ENCODE peak calls at places on chromosomes 13 and 19, in nine cellular contexts. One of them, this sample, is unnamed.

GRCh38 chr19:19342086-19343015 is 21.7 kb downstream of the MAU2 start:
- DNase-seq in psoas muscle: peak; percentile 81
- DNase-seq in cardiac fibroblast: peak; percentile 70
- DNase-seq in A549: peak; percentile 70
- DNase-seq in GM23338: peak; percentile 89
- DNase-seq in stomach: peak; percentile 76
- DNase-seq in brain microvascular endothelial cell: peak; percentile 45
- DNase-seq in CD4-positive, CD25-positive, alpha-beta regulatory T cell: no peak
- DNase-seq in suprapubic skin: no peak
- DNase-seq in this sample: no peak

GRCh38 chr19:15563325-15563794 is 51.7 kb upstream of the CYP4F8 start:
- DNase-seq in stomach: peak; percentile 61
- DNase-seq in psoas muscle: no peak
- DNase-seq in cardiac fibroblast: peak; percentile 13
- DNase-seq in GM23338: no peak
- DNase-seq in suprapubic skin: no peak
- DNase-seq in brain microvascular endothelial cell: no peak
- DNase-seq in CD4-positive, CD25-positive, alpha-beta regulatory T cell: no peak
- DNase-seq in A549: no peak
- DNase-seq in this sample: no peak

GRCh38 chr13:111271186-111271698 is 49.2 kb upstream of the TEX29 start:
- DNase-seq in brain microvascular endothelial cell: no peak
- DNase-seq in cardiac fibroblast: no peak
- DNase-seq in CD4-positive, CD25-positive, alpha-beta regulatory T cell: no peak
- DNase-seq in GM23338: no peak
- DNase-seq in stomach: no peak
- DNase-seq in psoas muscle: no peak
- DNase-seq in A549: no peak
- DNase-seq in suprapubic skin: no peak
- DNase-seq in this sample: no peak

GRCh38 chr19:39212377-39212742 is 8.3 kb upstream of the SYCN start:
- DNase-seq in brain microvascular endothelial cell: peak; percentile 12
- DNase-seq in GM23338: peak; percentile 88
- DNase-seq in CD4-positive, CD25-positive, alpha-beta regulatory T cell: peak; percentile 46
- DNase-seq in cardiac fibroblast: no peak
- DNase-seq in psoas muscle: no peak
- DNase-seq in stomach: peak; percentile 59
- DNase-seq in suprapubic skin: no peak
- DNase-seq in A549: peak; percentile 76
- DNase-seq in this sample: no peak

GRCh38 chr13:22596157-22596863 is 584.5 kb upstream of the SGCG start:
- DNase-seq in brain microvascular endothelial cell: no peak
- DNase-seq in cardiac fibroblast: no peak
- DNase-seq in CD4-positive, CD25-positive, alpha-beta regulatory T cell: no peak
- DNase-seq in GM23338: no peak
- DNase-seq in psoas muscle: no peak
- DNase-seq in A549: no peak
- DNase-seq in stomach: no peak
- DNase-seq in suprapubic skin: no peak
- DNase-seq in this sample: no peak

GRCh38 chr13:49746111-49746510 is 46.4 kb downstream of the KPNA3 start:
- DNase-seq in stomach: peak; percentile 52
- DNase-seq in psoas muscle: no peak
- DNase-seq in cardiac fibroblast: no peak
- DNase-seq in brain microvascular endothelial cell: no peak
- DNase-seq in A549: peak; percentile 14
- DNase-seq in suprapubic skin: no peak
- DNase-seq in CD4-positive, CD25-positive, alpha-beta regulatory T cell: no peak
- DNase-seq in GM23338: no peak
- DNase-seq in this sample: no peak

GRCh38 chr19:38781058-38781457 is 7.7 kb upstream of the LGALS7 start:
- DNase-seq in suprapubic skin: no peak
- DNase-seq in psoas muscle: peak; percentile 11
- DNase-seq in stomach: no peak
- DNase-seq in A549: no peak
- DNase-seq in brain microvascular endothelial cell: no peak
- DNase-seq in GM23338: no peak
- DNase-seq in CD4-positive, CD25-positive, alpha-beta regulatory T cell: no peak
- DNase-seq in cardiac fibroblast: no peak
- DNase-seq in this sample: no peak

GRCh38 chr19:12665281-12665573 is 1.3 kb downstream of the MAN2B1 start:
- DNase-seq in GM23338: no peak
- DNase-seq in A549: no peak
- DNase-seq in suprapubic skin: peak; percentile 67
- DNase-seq in cardiac fibroblast: no peak
- DNase-seq in brain microvascular endothelial cell: no peak
- DNase-seq in stomach: peak; percentile 47
- DNase-seq in CD4-positive, CD25-positive, alpha-beta regulatory T cell: peak; percentile 43
- DNase-seq in psoas muscle: peak; percentile 69
- DNase-seq in this sample: no peak

GRCh38 chr19:49119411-49120324 is at the start of gene PPFIA3:
- DNase-seq in psoas muscle: peak; percentile 84
- DNase-seq in stomach: peak; percentile 77
- DNase-seq in CD4-positive, CD25-positive, alpha-beta regulatory T cell: peak; percentile 25
- DNase-seq in A549: peak; percentile 62
- DNase-seq in cardiac fibroblast: peak; percentile 68
- DNase-seq in suprapubic skin: no peak
- DNase-seq in brain microvascular endothelial cell: peak; percentile 38
- DNase-seq in GM23338: peak; percentile 73
- DNase-seq in this sample: no peak

GRCh38 chr19:46076951-46077814 is 36.4 kb upstream of the IGFL4 start:
- DNase-seq in psoas muscle: no peak
- DNase-seq in A549: peak; percentile 90
- DNase-seq in suprapubic skin: peak; percentile 75
- DNase-seq in stomach: peak; percentile 52
- DNase-seq in CD4-positive, CD25-positive, alpha-beta regulatory T cell: no peak
- DNase-seq in brain microvascular endothelial cell: peak; percentile 76
- DNase-seq in cardiac fibroblast: peak; percentile 87
- DNase-seq in GM23338: peak; percentile 97
- DNase-seq in this sample: peak; percentile 24

GRCh38 chr13:57582032-57582431 is 49.5 kb upstream of the PCDH17 start:
- DNase-seq in psoas muscle: peak; percentile 25
- DNase-seq in brain microvascular endothelial cell: no peak
- DNase-seq in GM23338: peak; percentile 68
- DNase-seq in CD4-positive, CD25-positive, alpha-beta regulatory T cell: no peak
- DNase-seq in A549: no peak
- DNase-seq in cardiac fibroblast: no peak
- DNase-seq in stomach: no peak
- DNase-seq in suprapubic skin: no peak
- DNase-seq in this sample: no peak

GRCh38 chr19:10110076-10110971 is 1.2 kb upstream of the P2RY11 start:
- DNase-seq in stomach: no peak
- DNase-seq in brain microvascular endothelial cell: no peak
- DNase-seq in CD4-positive, CD25-positive, alpha-beta regulatory T cell: no peak
- DNase-seq in suprapubic skin: no peak
- DNase-seq in psoas muscle: peak; percentile 57
- DNase-seq in GM23338: no peak
- DNase-seq in A549: no peak
- DNase-seq in cardiac fibroblast: no peak
- DNase-seq in this sample: no peak

GRCh38 chr13:46679369-46680180 is 117.4 kb downstream of the ESD start:
- DNase-seq in brain microvascular endothelial cell: peak; percentile 59
- DNase-seq in GM23338: no peak
- DNase-seq in A549: no peak
- DNase-seq in suprapubic skin: no peak
- DNase-seq in stomach: no peak
- DNase-seq in cardiac fibroblast: peak; percentile 70
- DNase-seq in psoas muscle: no peak
- DNase-seq in CD4-positive, CD25-positive, alpha-beta regulatory T cell: peak; percentile 31
- DNase-seq in this sample: peak; percentile 58

GRCh38 chr13:75666646-75667351 is 30.7 kb downstream of the LMO7 start:
- DNase-seq in stomach: no peak
- DNase-seq in CD4-positive, CD25-positive, alpha-beta regulatory T cell: no peak
- DNase-seq in psoas muscle: no peak
- DNase-seq in brain microvascular endothelial cell: peak; percentile 48
- DNase-seq in cardiac fibroblast: peak; percentile 49
- DNase-seq in suprapubic skin: no peak
- DNase-seq in GM23338: peak; percentile 49
- DNase-seq in A549: no peak
- DNase-seq in this sample: no peak

GRCh38 chr19:3679138-3679537 is 21.1 kb downstream of the PIP5K1C start:
- DNase-seq in cardiac fibroblast: no peak
- DNase-seq in brain microvascular endothelial cell: no peak
- DNase-seq in suprapubic skin: no peak
- DNase-seq in stomach: no peak
- DNase-seq in GM23338: no peak
- DNase-seq in CD4-positive, CD25-positive, alpha-beta regulatory T cell: no peak
- DNase-seq in A549: no peak
- DNase-seq in psoas muscle: no peak
- DNase-seq in this sample: no peak

GRCh38 chr19:31018951-31019350 is 330.3 kb downstream of the TSHZ3 start:
- DNase-seq in brain microvascular endothelial cell: no peak
- DNase-seq in suprapubic skin: no peak
- DNase-seq in cardiac fibroblast: no peak
- DNase-seq in GM23338: no peak
- DNase-seq in psoas muscle: no peak
- DNase-seq in stomach: no peak
- DNase-seq in CD4-positive, CD25-positive, alpha-beta regulatory T cell: no peak
- DNase-seq in A549: no peak
- DNase-seq in this sample: no peak

GRCh38 chr19:1325568-1326294 is 40.1 kb downstream of the EFNA2 start:
- DNase-seq in suprapubic skin: no peak
- DNase-seq in A549: no peak
- DNase-seq in CD4-positive, CD25-positive, alpha-beta regulatory T cell: no peak
- DNase-seq in cardiac fibroblast: no peak
- DNase-seq in brain microvascular endothelial cell: no peak
- DNase-seq in GM23338: no peak
- DNase-seq in psoas muscle: no peak
- DNase-seq in stomach: no peak
- DNase-seq in this sample: no peak
- H3K4me3 ChIP-seq in suprapubic skin: peak overlapping the region; percentile 47
- H3K4me3 ChIP-seq in A549: peak overlapping the region; percentile 40
- H3K4me3 ChIP-seq in CD4-positive, CD25-positive, alpha-beta regulatory T cell: no peak overlapping the region
- H3K4me3 ChIP-seq in cardiac fibroblast: no peak overlapping the region
- H3K4me3 ChIP-seq in brain microvascular endothelial cell: peak overlapping the region; percentile 40
- H3K4me3 ChIP-seq in GM23338: peak overlapping the region; percentile 65
- H3K4me3 ChIP-seq in psoas muscle: peak overlapping the region; percentile 55
- H3K4me3 ChIP-seq in stomach: peak overlapping the region; percentile 37
- H3K4me3 ChIP-seq in this sample: peak overlapping the region; percentile 47

GRCh38 chr13:33015275-33015674 is 948 bp upstream of the KL start:
- DNase-seq in CD4-positive, CD25-positive, alpha-beta regulatory T cell: no peak
- DNase-seq in stomach: no peak
- DNase-seq in A549: no peak
- DNase-seq in brain microvascular endothelial cell: no peak
- DNase-seq in cardiac fibroblast: no peak
- DNase-seq in psoas muscle: no peak
- DNase-seq in GM23338: peak; percentile 50
- DNase-seq in suprapubic skin: no peak
- DNase-seq in this sample: no peak
- H3K4me3 ChIP-seq in CD4-positive, CD25-positive, alpha-beta regulatory T cell: no peak overlapping the region
- H3K4me3 ChIP-seq in stomach: peak overlapping the region; percentile 52
- H3K4me3 ChIP-seq in A549: no peak overlapping the region
- H3K4me3 ChIP-seq in brain microvascular endothelial cell: no peak overlapping the region
- H3K4me3 ChIP-seq in cardiac fibroblast: no peak overlapping the region
- H3K4me3 ChIP-seq in psoas muscle: peak overlapping the region; percentile 66
- H3K4me3 ChIP-seq in GM23338: peak overlapping the region; percentile 65
- H3K4me3 ChIP-seq in suprapubic skin: peak overlapping the region; percentile 59
- H3K4me3 ChIP-seq in this sample: no peak overlapping the region

GRCh38 chr13:29914591-29914990 is 64.2 kb upstream of the UBL3 start:
- DNase-seq in suprapubic skin: no peak
- DNase-seq in A549: no peak
- DNase-seq in psoas muscle: no peak
- DNase-seq in cardiac fibroblast: no peak
- DNase-seq in GM23338: no peak
- DNase-seq in stomach: no peak
- DNase-seq in CD4-positive, CD25-positive, alpha-beta regulatory T cell: no peak
- DNase-seq in brain microvascular endothelial cell: no peak
- DNase-seq in this sample: no peak

GRCh38 chr13:29921542-29921941 is 71.1 kb upstream of the UBL3 start:
- DNase-seq in stomach: no peak
- DNase-seq in suprapubic skin: no peak
- DNase-seq in GM23338: no peak
- DNase-seq in cardiac fibroblast: no peak
- DNase-seq in A549: no peak
- DNase-seq in CD4-positive, CD25-positive, alpha-beta regulatory T cell: no peak
- DNase-seq in psoas muscle: no peak
- DNase-seq in brain microvascular endothelial cell: no peak
- DNase-seq in this sample: no peak

GRCh38 chr13:29920018-29920643 is 69.7 kb upstream of the UBL3 start:
- DNase-seq in GM23338: no peak
- DNase-seq in A549: no peak
- DNase-seq in psoas muscle: no peak
- DNase-seq in stomach: no peak
- DNase-seq in CD4-positive, CD25-positive, alpha-beta regulatory T cell: no peak
- DNase-seq in brain microvascular endothelial cell: no peak
- DNase-seq in suprapubic skin: no peak
- DNase-seq in cardiac fibroblast: no peak
- DNase-seq in this sample: no peak

GRCh38 chr13:29918845-29919244 is 68.4 kb upstream of the UBL3 start:
- DNase-seq in stomach: peak; percentile 81
- DNase-seq in cardiac fibroblast: peak; percentile 85
- DNase-seq in psoas muscle: no peak
- DNase-seq in A549: no peak
- DNase-seq in brain microvascular endothelial cell: peak; percentile 83
- DNase-seq in suprapubic skin: no peak
- DNase-seq in GM23338: no peak
- DNase-seq in CD4-positive, CD25-positive, alpha-beta regulatory T cell: no peak
- DNase-seq in this sample: no peak

DNA sequence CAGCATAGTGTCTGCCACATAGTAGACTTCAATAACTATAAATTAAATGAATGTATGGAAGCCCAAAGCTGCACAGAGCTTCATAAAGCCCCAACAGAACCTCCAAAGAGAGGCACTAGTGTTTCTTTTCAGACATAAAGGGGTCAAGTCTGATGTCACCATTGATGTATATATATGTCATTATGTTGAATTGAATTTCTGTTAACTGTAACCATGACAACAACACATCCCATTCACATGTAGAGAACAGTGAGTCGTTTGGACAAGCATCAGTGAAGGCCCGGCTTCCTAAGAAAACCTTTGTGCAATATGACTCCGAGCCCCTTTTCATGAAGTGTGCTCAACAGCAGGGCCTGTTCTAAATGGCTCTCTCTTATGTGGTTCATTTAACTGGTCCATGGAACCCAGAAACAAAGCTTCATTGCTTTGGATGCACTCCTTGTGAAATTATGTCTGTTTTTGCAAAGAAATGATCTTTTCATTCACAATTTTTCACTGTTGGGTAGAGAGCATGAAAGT is 67.2 kb upstream of the UBL3 start:
- DNase-seq in GM23338: no peak
- DNase-seq in A549: no peak
- DNase-seq in brain microvascular endothelial cell: no peak
- DNase-seq in CD4-positive, CD25-positive, alpha-beta regulatory T cell: no peak
- DNase-seq in stomach: no peak
- DNase-seq in cardiac fibroblast: peak; percentile 25
- DNase-seq in psoas muscle: no peak
- DNase-seq in suprapubic skin: no peak
- DNase-seq in this sample: no peak
- H3K4me3 ChIP-seq in GM23338: no peak overlapping the region
- H3K4me3 ChIP-seq in A549: no peak overlapping the region
- H3K4me3 ChIP-seq in brain microvascular endothelial cell: no peak overlapping the region
- H3K4me3 ChIP-seq in CD4-positive, CD25-positive, alpha-beta regulatory T cell: no peak overlapping the region
- H3K4me3 ChIP-seq in stomach: no peak overlapping the region
- H3K4me3 ChIP-seq in cardiac fibroblast: no peak overlapping the region
- H3K4me3 ChIP-seq in psoas muscle: no peak overlapping the region
- H3K4me3 ChIP-seq in suprapubic skin: no peak overlapping the region
- H3K4me3 ChIP-seq in this sample: no peak overlapping the region

DNA sequence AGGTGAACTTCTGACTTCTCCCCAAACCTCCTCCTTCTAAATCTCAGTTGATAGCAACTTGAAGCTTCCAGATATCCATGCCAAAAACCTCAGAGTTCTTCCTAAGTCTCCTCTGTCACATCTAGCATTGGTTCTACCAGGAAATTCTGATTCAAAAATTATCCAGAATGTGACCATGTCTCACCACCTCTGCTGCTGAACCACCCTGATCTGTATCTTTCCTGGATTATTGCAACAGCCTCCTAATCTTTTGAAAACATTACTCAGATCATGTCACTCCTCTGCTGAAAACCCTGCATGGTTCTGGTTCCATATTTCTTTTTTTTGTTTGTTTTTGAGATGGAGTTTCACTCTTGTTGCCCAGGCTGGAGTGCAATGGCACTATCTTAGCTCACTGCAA is 78.7 kb upstream of the TNFSF11 start:
- DNase-seq in CD4-positive, CD25-positive, alpha-beta regulatory T cell: no peak
- DNase-seq in brain microvascular endothelial cell: peak; percentile 67
- DNase-seq in psoas muscle: no peak
- DNase-seq in GM23338: no peak
- DNase-seq in stomach: no peak
- DNase-seq in cardiac fibroblast: no peak
- DNase-seq in suprapubic skin: no peak
- DNase-seq in A549: no peak
- DNase-seq in this sample: no peak
- H3K4me3 ChIP-seq in CD4-positive, CD25-positive, alpha-beta regulatory T cell: no peak overlapping the region
- H3K4me3 ChIP-seq in brain microvascular endothelial cell: no peak overlapping the region
- H3K4me3 ChIP-seq in psoas muscle: no peak overlapping the region
- H3K4me3 ChIP-seq in GM23338: no peak overlapping the region
- H3K4me3 ChIP-seq in stomach: no peak overlapping the region
- H3K4me3 ChIP-seq in cardiac fibroblast: no peak overlapping the region
- H3K4me3 ChIP-seq in suprapubic skin: no peak overlapping the region
- H3K4me3 ChIP-seq in A549: no peak overlapping the region
- H3K4me3 ChIP-seq in this sample: no peak overlapping the region